ENCODE peak calls at places on chromosomes 5 and 9, in seven cellular contexts. One of them, this sample, is unnamed.

GRCh38 chr9:114059047-114059803 is 18.9 kb downstream of the AMBP start:
- DNase-seq in T-helper 2 cell: no peak
- DNase-seq in NCI-H446: no peak
- DNase-seq in mesendoderm: no peak
- DNase-seq in LHCN-M2: peak; percentile 84
- DNase-seq in heart right ventricle: peak; percentile 56
- DNase-seq in endodermal cell: peak; percentile 39
- DNase-seq in this sample: no peak

GRCh38 chr5:43020294-43020711 is 19.8 kb downstream of the ANXA2R start:
- DNase-seq in T-helper 2 cell: no peak
- DNase-seq in NCI-H446: no peak
- DNase-seq in mesendoderm: peak; percentile 67
- DNase-seq in LHCN-M2: no peak
- DNase-seq in heart right ventricle: no peak
- DNase-seq in endodermal cell: peak; percentile 77
- DNase-seq in this sample: no peak

GRCh38 chr9:21945606-21946005 is 48.6 kb downstream of the CDKN2A start:
- DNase-seq in T-helper 2 cell: no peak
- DNase-seq in NCI-H446: no peak
- DNase-seq in mesendoderm: no peak
- DNase-seq in LHCN-M2: no peak
- DNase-seq in heart right ventricle: no peak
- DNase-seq in endodermal cell: no peak
- DNase-seq in this sample: no peak

GRCh38 chr5:16957305-16958165 is 21.4 kb upstream of the MYO10 start:
- DNase-seq in T-helper 2 cell: no peak
- DNase-seq in NCI-H446: no peak
- DNase-seq in mesendoderm: no peak
- DNase-seq in LHCN-M2: peak; percentile 94
- DNase-seq in heart right ventricle: no peak
- DNase-seq in endodermal cell: no peak
- DNase-seq in this sample: peak; percentile 78

GRCh38 chr5:103526164-103526915 is 36.2 kb downstream of the NUDT12 start:
- DNase-seq in T-helper 2 cell: no peak
- DNase-seq in NCI-H446: no peak
- DNase-seq in mesendoderm: no peak
- DNase-seq in LHCN-M2: peak; percentile 59
- DNase-seq in heart right ventricle: no peak
- DNase-seq in endodermal cell: no peak
- DNase-seq in this sample: peak; percentile 39

GRCh38 chr9:136381966-136382513 is 8.6 kb upstream of the CARD9 start:
- DNase-seq in T-helper 2 cell: no peak
- DNase-seq in NCI-H446: no peak
- DNase-seq in mesendoderm: no peak
- DNase-seq in LHCN-M2: no peak
- DNase-seq in heart right ventricle: no peak
- DNase-seq in endodermal cell: no peak
- DNase-seq in this sample: no peak

GRCh38 chr9:15824310-15824709 is 271.5 kb downstream of the CCDC171 start:
- DNase-seq in T-helper 2 cell: no peak
- DNase-seq in NCI-H446: peak; percentile 13
- DNase-seq in mesendoderm: peak; percentile 59
- DNase-seq in LHCN-M2: peak; percentile 49
- DNase-seq in heart right ventricle: no peak
- DNase-seq in endodermal cell: peak; percentile 58
- DNase-seq in this sample: no peak

GRCh38 chr5:75965292-75965691 is 117.9 kb upstream of the SV2C start:
- DNase-seq in T-helper 2 cell: no peak
- DNase-seq in NCI-H446: no peak
- DNase-seq in mesendoderm: no peak
- DNase-seq in LHCN-M2: no peak
- DNase-seq in heart right ventricle: no peak
- DNase-seq in endodermal cell: no peak
- DNase-seq in this sample: no peak

GRCh38 chr5:131328536-131329186 is 64.8 kb downstream of the CDC42SE2 start:
- DNase-seq in T-helper 2 cell: no peak
- DNase-seq in NCI-H446: no peak
- DNase-seq in mesendoderm: no peak
- DNase-seq in LHCN-M2: peak; percentile 36
- DNase-seq in heart right ventricle: no peak
- DNase-seq in endodermal cell: no peak
- DNase-seq in this sample: no peak

GRCh38 chr5:147403659-147404640 is 105.9 kb downstream of the DPYSL3 start:
- DNase-seq in T-helper 2 cell: no peak
- DNase-seq in NCI-H446: no peak
- DNase-seq in mesendoderm: no peak
- DNase-seq in LHCN-M2: peak; percentile 96
- DNase-seq in heart right ventricle: peak; percentile 65
- DNase-seq in endodermal cell: no peak
- DNase-seq in this sample: peak; percentile 92

GRCh38 chr5:145236127-145236526 is 599.0 kb downstream of the PRELID2 start:
- DNase-seq in T-helper 2 cell: no peak
- DNase-seq in NCI-H446: no peak
- DNase-seq in mesendoderm: peak; percentile 12
- DNase-seq in LHCN-M2: no peak
- DNase-seq in heart right ventricle: no peak
- DNase-seq in endodermal cell: no peak
- DNase-seq in this sample: no peak

GRCh38 chr9:8660383-8660782 is 860.8 kb upstream of the DMAC1 start:
- DNase-seq in T-helper 2 cell: no peak
- DNase-seq in NCI-H446: peak; percentile 58
- DNase-seq in mesendoderm: no peak
- DNase-seq in LHCN-M2: no peak
- DNase-seq in heart right ventricle: peak; percentile 57
- DNase-seq in endodermal cell: no peak
- DNase-seq in this sample: no peak

GRCh38 chr5:132471944-132472343 is 18.6 kb downstream of the IRF1 start:
- DNase-seq in T-helper 2 cell: no peak
- DNase-seq in NCI-H446: no peak
- DNase-seq in mesendoderm: no peak
- DNase-seq in LHCN-M2: peak; percentile 59
- DNase-seq in heart right ventricle: no peak
- DNase-seq in endodermal cell: no peak
- DNase-seq in this sample: no peak

GRCh38 chr5:176529116-176529823 is 7.9 kb downstream of the RNF44 start:
- DNase-seq in T-helper 2 cell: no peak
- DNase-seq in NCI-H446: no peak
- DNase-seq in mesendoderm: no peak
- DNase-seq in LHCN-M2: no peak
- DNase-seq in heart right ventricle: no peak
- DNase-seq in endodermal cell: no peak
- DNase-seq in this sample: no peak

GRCh38 chr5:148805323-148806290 is 20.8 kb upstream of the ADRB2 start:
- DNase-seq in T-helper 2 cell: no peak
- DNase-seq in NCI-H446: peak; percentile 83
- DNase-seq in mesendoderm: peak; percentile 11
- DNase-seq in LHCN-M2: peak; percentile 45
- DNase-seq in heart right ventricle: peak; percentile 51
- DNase-seq in endodermal cell: no peak
- DNase-seq in this sample: no peak

GRCh38 chr5:61414806-61415205 is 82.7 kb downstream of the ZSWIM6 start:
- DNase-seq in T-helper 2 cell: no peak
- DNase-seq in NCI-H446: no peak
- DNase-seq in mesendoderm: peak; percentile 33
- DNase-seq in LHCN-M2: no peak
- DNase-seq in heart right ventricle: no peak
- DNase-seq in endodermal cell: no peak
- DNase-seq in this sample: no peak

GRCh38 chr9:37949576-37949975 is 45.6 kb upstream of the SLC25A51 start:
- DNase-seq in T-helper 2 cell: no peak
- DNase-seq in NCI-H446: no peak
- DNase-seq in mesendoderm: no peak
- DNase-seq in LHCN-M2: peak; percentile 61
- DNase-seq in heart right ventricle: no peak
- DNase-seq in endodermal cell: no peak
- DNase-seq in this sample: peak; percentile 60

GRCh38 chr5:87828545-87829213 is 415.9 kb upstream of the CCNH start:
- DNase-seq in T-helper 2 cell: no peak
- DNase-seq in NCI-H446: no peak
- DNase-seq in mesendoderm: no peak
- DNase-seq in LHCN-M2: no peak
- DNase-seq in heart right ventricle: no peak
- DNase-seq in endodermal cell: no peak
- DNase-seq in this sample: no peak

GRCh38 chr5:9817819-9818218 is 187.7 kb upstream of the TAS2R1 start:
- DNase-seq in T-helper 2 cell: no peak
- DNase-seq in NCI-H446: no peak
- DNase-seq in mesendoderm: no peak
- DNase-seq in LHCN-M2: no peak
- DNase-seq in heart right ventricle: no peak
- DNase-seq in endodermal cell: no peak
- DNase-seq in this sample: no peak

GRCh38 chr5:38824821-38825220 is 21.0 kb upstream of the OSMR start:
- DNase-seq in T-helper 2 cell: no peak
- DNase-seq in NCI-H446: no peak
- DNase-seq in mesendoderm: no peak
- DNase-seq in LHCN-M2: no peak
- DNase-seq in heart right ventricle: no peak
- DNase-seq in endodermal cell: no peak
- DNase-seq in this sample: no peak